ENCODE peak calls at places on chromosomes 16 and 17, in seven cellular contexts. E, D, Y, X, G, B and F are unnamed samples.

GRCh38 chr16:56362706-56363105 is 62.6 kb downstream of the AMFR start:
- DNase-seq in D (no peak), B (no peak), E (peak; percentile 41), X (no peak), G (no peak), Y (no peak), F (no peak)

GRCh38 chr16:4797805-4798252 is 2.7 kb downstream of the SMIM22 start:
- DNase-seq in X (no peak), B (no peak), E (no peak), D (no peak), Y (no peak), G (no peak), F (no peak)

GRCh38 chr16:52456368-52456767 is 90.6 kb downstream of the TOX3 start:
- DNase-seq in D (no peak), X (no peak), E (no peak), G (no peak), Y (no peak), B (no peak), F (no peak)

GRCh38 chr17:8162232-8162996 is at the start of gene VAMP2:
- DNase-seq in Y (peak; percentile 96), D (peak; percentile 65), G (peak; percentile 91), E (peak; percentile 89), B (peak; percentile 49), X (peak; percentile 74), F (peak; percentile 85)

GRCh38 chr17:1179635-1180433 is at the start of gene ABR:
- DNase-seq in D (peak; percentile 32), X (no peak), B (peak; percentile 49), Y (peak; percentile 90), G (peak; percentile 84), E (peak; percentile 73), F (peak; percentile 29)

GRCh38 chr16:66927918-66928649 is 2.7 kb upstream of the RRAD start:
- DNase-seq in E (no peak), D (no peak), X (no peak), Y (no peak), G (no peak), B (no peak), F (no peak)

GRCh38 chr17:49603720-49604119 is 28.0 kb downstream of the NXPH3 start:
- DNase-seq in D (no peak), Y (no peak), X (no peak), G (no peak), E (no peak), B (peak; percentile 13), F (no peak)

GRCh38 chr17:15169676-15170075 is 95.5 kb downstream of the PMP22 start:
- DNase-seq in D (peak; percentile 24), G (no peak), B (no peak), Y (no peak), X (no peak), E (no peak), F (no peak)

GRCh38 chr17:68698761-68699160 is 97.6 kb upstream of the FAM20A start:
- DNase-seq in B (no peak), G (no peak), D (no peak), Y (no peak), E (no peak), X (no peak), F (no peak)

GRCh38 chr17:78313735-78314648 is 45.9 kb downstream of the SOCS3 start:
- DNase-seq in X (peak; percentile 95), D (peak; percentile 73), E (peak; percentile 87), Y (peak; percentile 89), B (peak; percentile 74), G (peak; percentile 71), F (peak; percentile 59)

GRCh38 chr16:21265104-21265825 is 12.8 kb downstream of the CRYM start:
- DNase-seq in G (no peak), Y (no peak), D (no peak), E (no peak), B (no peak), X (no peak), F (no peak)

GRCh38 chr17:73546770-73547345 is 97.4 kb downstream of the SDK2 start:
- DNase-seq in B (no peak), G (no peak), X (peak; percentile 40), D (no peak), Y (peak; percentile 90), E (peak; percentile 88), F (no peak)

GRCh38 chr17:29643817-29644160 is 21.1 kb upstream of the CORO6 start:
- DNase-seq in X (no peak), B (no peak), E (no peak), D (no peak), Y (no peak), G (no peak), F (no peak)

GRCh38 chr16:26827386-26827785 is 239.3 kb upstream of the C16orf82 start:
- DNase-seq in B (no peak), E (no peak), G (no peak), X (no peak), D (no peak), Y (no peak), F (no peak)

GRCh38 chr16:29806096-29806579 is at the start of gene MAZ:
- DNase-seq in G (peak; percentile 88), B (no peak), E (no peak), Y (peak; percentile 93), D (peak; percentile 94), X (peak; percentile 96), F (peak; percentile 85)

GRCh38 chr16:3458852-3459361 is 15.4 kb downstream of the NAA60 start:
- DNase-seq in Y (no peak), X (peak; percentile 56), D (peak; percentile 39), B (no peak), E (no peak), G (peak; percentile 60), F (no peak)

GRCh38 chr16:71479420-71479819 is 9.7 kb downstream of the ZNF19 start:
- DNase-seq in X (peak; percentile 29), E (no peak), Y (no peak), G (peak; percentile 4), D (peak; percentile 40), B (peak; percentile 45), F (no peak)

GRCh38 chr17:732788-733720 is 658 bp downstream of the TLCD3A start:
- DNase-seq in E (peak; percentile 72), D (peak; percentile 38), B (peak; percentile 23), G (peak; percentile 71), X (peak; percentile 51), Y (peak; percentile 79), F (no peak)

GRCh38 chr17:12637015-12637414 is 28.7 kb upstream of the MYOCD start:
- DNase-seq in B (no peak), X (peak; percentile 89), G (peak; percentile 92), Y (no peak), D (peak; percentile 97), E (no peak), F (no peak)

GRCh38 chr16:69837380-69837779 is 75.2 kb downstream of the WWP2 start:
- DNase-seq in Y (no peak), G (no peak), B (no peak), E (no peak), X (no peak), D (no peak), F (no peak)

GRCh38 chr16:4747906-4748681 is 13.8 kb downstream of the DNAAF8 start:
- DNase-seq in B (no peak), X (no peak), G (no peak), E (no peak), D (no peak), Y (no peak), F (no peak)

GRCh38 chr17:73944366-73944765 is 259.1 kb upstream of the RPL38 start:
- DNase-seq in Y (no peak), B (no peak), D (no peak), X (no peak), G (no peak), E (no peak), F (no peak)

GRCh38 chr16:87487361-87487924 is 5.4 kb downstream of the ZCCHC14 start:
- DNase-seq in B (peak; percentile 14), E (peak; percentile 77), X (no peak), D (no peak), Y (no peak), G (no peak), F (no peak)

GRCh38 chr17:29344201-29344856 is 45.8 kb upstream of the TAOK1 start:
- DNase-seq in Y (no peak), D (no peak), G (no peak), X (no peak), B (no peak), E (no peak), F (no peak)

GRCh38 chr17:29615492-29616299 is 7.0 kb downstream of the CORO6 start:
- DNase-seq in D (peak; percentile 82), Y (peak; percentile 97), X (peak; percentile 73), G (peak; percentile 97), E (peak; percentile 89), B (no peak), F (peak; percentile 89)

GRCh38 chr17:5097101-5097834 is 14.4 kb downstream of the ZNF232 start:
- DNase-seq in Y (peak; percentile 91), X (no peak), G (no peak), D (no peak), B (no peak), E (peak; percentile 74), F (no peak)

GRCh38 chr17:2033128-2033527 is 3.2 kb downstream of the DPH1 start:
- DNase-seq in X (no peak), E (no peak), G (peak; percentile 33), B (no peak), D (no peak), Y (no peak), F (no peak)

GRCh38 chr16:50591800-50592771 is 43.9 kb downstream of the NKD1 start:
- DNase-seq in D (no peak), E (no peak), B (no peak), X (no peak), Y (peak; percentile 79), G (no peak), F (no peak)

GRCh38 chr16:68575082-68575481 is 36.0 kb downstream of the ZFP90 start:
- DNase-seq in E (no peak), B (no peak), Y (no peak), G (no peak), X (no peak), D (no peak), F (no peak)

GRCh38 chr16:68577352-68577853 is 38.3 kb downstream of the ZFP90 start:
- DNase-seq in G (no peak), D (no peak), X (no peak), E (no peak), B (no peak), Y (no peak), F (no peak)

GRCh38 chr16:68574479-68574878 is 35.4 kb downstream of the ZFP90 start:
- DNase-seq in B (no peak), E (no peak), D (no peak), G (no peak), Y (no peak), X (no peak), F (no peak)
- H3K9me3 ChIP-seq in B (peaks cover 15% of the 10 kb centered on the region), E (peaks cover 99% of the 10 kb centered on the region), D (peaks cover 2% of the 10 kb centered on the region), G (peaks cover 91% of the 10 kb centered on the region), Y (peaks cover 28% of the 10 kb centered on the region), X (peaks cover 84% of the 10 kb centered on the region), F (peaks cover 35% of the 10 kb centered on the region)

GRCh38 chr17:21686165-21687015 is 5.9 kb upstream of the KCNJ18 start:
- DNase-seq in B (no peak), Y (peak; percentile 61), X (no peak), D (no peak), G (no peak), E (no peak), F (no peak)
- H3K9me3 ChIP-seq in B (no peaks in the 10 kb centered on the region), Y (no peaks in the 10 kb centered on the region), X (peaks cover 3% of the 10 kb centered on the region), D (no peaks in the 10 kb centered on the region), G (peaks cover 5% of the 10 kb centered on the region), E (no peaks in the 10 kb centered on the region), F (no peaks in the 10 kb centered on the region)

GRCh38 chr17:53588317-53588716 is 234.4 kb upstream of the KIF2B start:
- DNase-seq in D (no peak), E (no peak), G (no peak), X (no peak), Y (no peak), B (no peak), F (no peak)
- H3K9me3 ChIP-seq in D (no peaks in the 10 kb centered on the region), E (no peaks in the 10 kb centered on the region), G (no peaks in the 10 kb centered on the region), X (no peaks in the 10 kb centered on the region), Y (no peaks in the 10 kb centered on the region), B (no peaks in the 10 kb centered on the region), F (no peaks in the 10 kb centered on the region)

GRCh38 chr17:22462461-22462860 is 770.1 kb downstream of the KCNJ18 start:
- DNase-seq in X (no peak), B (no peak), E (no peak), G (no peak), Y (no peak), D (no peak), F (no peak)
- H3K9me3 ChIP-seq in X (no peaks in the 10 kb centered on the region), B (no peaks in the 10 kb centered on the region), E (no peaks in the 10 kb centered on the region), G (no peaks in the 10 kb centered on the region), Y (no peaks in the 10 kb centered on the region), D (no peaks in the 10 kb centered on the region), F (no peaks in the 10 kb centered on the region)